ENCODE peak calls at places on chromosomes 4 and X, in nine cellular contexts. Q is activated CD4-positive, CD25-positive, alpha-beta regulatory T cell; U is NCI-H748 treated with DMSO at 0.1 percent for 48 hours; H is lung microvascular endothelial cell; T is heart right ventricle; A is stromal cell of bone marrow; V is LoVo; I is NK-92 treated with Interleukin-12 subunit alpha and Interleukin-12 subunit beta, amount 100 ng/mL, for 24 hours; N is GM03348. X is an unnamed sample.

GRCh38 chrX:295136-295535 is 14.0 kb downstream of the PLCXD1 start:
- DNase-seq in T (no peak), A (no peak), I (no peak), V (no peak), H (no peak), N (no peak), Q (no peak), U (no peak), X (no peak)

GRCh38 chr4:87521757-87522374 is 7.3 kb downstream of the SPARCL1 start:
- DNase-seq in Q (no peak), T (no peak), H (no peak), A (peak; percentile 35), N (no peak), V (peak; percentile 56), I (no peak), U (no peak), X (peak; percentile 45)

GRCh38 chr4:20126906-20127305 is 124.8 kb upstream of the SLIT2 start:
- DNase-seq in T (no peak), A (peak; percentile 65), V (no peak), U (no peak), N (peak; percentile 37), Q (no peak), H (no peak), I (no peak), X (peak; percentile 89)

GRCh38 chrX:96483642-96484160 is 200.9 kb upstream of the DIAPH2 start:
- DNase-seq in T (no peak), N (no peak), Q (no peak), H (no peak), U (no peak), A (no peak), V (no peak), I (no peak), X (no peak)

GRCh38 chrX:128929281-128930057 is 593.8 kb downstream of the SMARCA1 start:
- DNase-seq in I (no peak), Q (no peak), U (no peak), H (no peak), A (no peak), V (no peak), N (no peak), T (no peak), X (no peak)

GRCh38 chr4:7190668-7191545 is 1.4 kb upstream of the SORCS2 start:
- DNase-seq in V (no peak), N (no peak), Q (no peak), T (no peak), U (no peak), A (no peak), I (no peak), H (no peak), X (no peak)

GRCh38 chr4:43456383-43456782 is 563.9 kb downstream of the GRXCR1 start:
- DNase-seq in N (no peak), I (no peak), A (peak; percentile 4), H (peak; percentile 90), Q (no peak), U (no peak), V (no peak), T (no peak), X (peak; percentile 50)

GRCh38 chrX:17736856-17737706 is at the start of gene SCML1:
- DNase-seq in T (peak; percentile 97), H (peak; percentile 96), I (no peak), N (peak; percentile 94), A (peak; percentile 89), U (peak; percentile 94), Q (peak; percentile 71), V (peak; percentile 88), X (peak; percentile 97)

GRCh38 chrX:9471571-9471985 is 6.7 kb downstream of the TBL1X start:
- DNase-seq in Q (no peak), H (no peak), U (no peak), I (no peak), T (no peak), V (no peak), N (no peak), A (no peak), X (no peak)

GRCh38 chr4:154208424-154208823 is 283.2 kb downstream of the DCHS2 start:
- DNase-seq in H (no peak), U (no peak), Q (no peak), V (peak; percentile 38), A (no peak), N (peak; percentile 28), I (no peak), T (no peak), X (no peak)

GRCh38 chr4:62896721-62897120 is 1512.5 kb downstream of the TECRL start:
- DNase-seq in A (no peak), Q (no peak), V (no peak), N (no peak), U (no peak), T (no peak), H (no peak), I (no peak), X (no peak)

GRCh38 chrX:71989768-71990167 is 79.1 kb downstream of the NHSL2 start:
- DNase-seq in N (peak; percentile 46), A (peak; percentile 72), H (peak; percentile 5), T (peak; percentile 33), U (no peak), I (no peak), V (no peak), Q (no peak), X (no peak)

GRCh38 chr4:141329174-141329569 is 108.5 kb downstream of the ZNF330 start:
- DNase-seq in N (peak; percentile 61), I (no peak), V (peak; percentile 43), T (no peak), Q (no peak), H (no peak), A (peak; percentile 54), U (no peak), X (peak; percentile 91)

GRCh38 chr4:177117256-177117655 is 192.4 kb upstream of the NEIL3 start:
- DNase-seq in T (no peak), I (no peak), U (no peak), H (no peak), Q (no peak), N (no peak), A (no peak), V (no peak), X (no peak)